ENCODE peak calls at places on chromosomes 2 and 18, in six cellular contexts. U is K562; G is EL; X is iris pigment epithelial cell; E is stimulated activated CD8-positive, alpha-beta memory T cell treated with anti-CD3 and anti-CD28 coated beads, Interleukin-12 subunit alpha, Interleukin-12 subunit beta, amount 100 ng/mL, for 4 hours; J is AG10803. Q is an unnamed sample.
A peak's percentile ranks its signal among the peaks of the same experiment; 100 is the strongest.

GRCh38 chr18:2083691-2084090 is 487.6 kb downstream of the METTL4 start:
- DNase-seq in U (no peak), G (no peak), X (peak; percentile 8), E (no peak), J (no peak), Q (no peak)

GRCh38 chr2:231929961-231930600 is 3.9 kb upstream of the NPPC start:
- DNase-seq in U (peak; percentile 75), G (no peak), X (no peak), E (no peak), J (peak; percentile 22), Q (no peak)

GRCh38 chr2:191636586-191636985 is 41.4 kb upstream of the NABP1 start:
- DNase-seq in U (no peak), G (no peak), X (no peak), E (no peak), J (no peak), Q (no peak)

GRCh38 chr2:72515696-72516095 is 310.1 kb downstream of the EXOC6B start:
- DNase-seq in U (no peak), G (peak; percentile 29), X (peak; percentile 8), E (no peak), J (peak; percentile 13), Q (no peak)

GRCh38 chr2:203018181-203018580 is 3.5 kb downstream of the NBEAL1 start:
- DNase-seq in U (no peak), G (no peak), X (peak; percentile 44), E (no peak), J (peak; percentile 25), Q (no peak)

GRCh38 chr2:226758886-226759660 is 40.5 kb downstream of the IRS1 start:
- DNase-seq in U (no peak), G (peak; percentile 77), X (peak; percentile 87), E (no peak), J (peak; percentile 81), Q (no peak)

GRCh38 chr2:26465981-26466471 is 11.9 kb downstream of the OTOF start:
- DNase-seq in U (no peak), G (no peak), X (no peak), E (no peak), J (no peak), Q (no peak)

GRCh38 chr2:160516547-160517365 is 23.1 kb upstream of the RBMS1 start:
- DNase-seq in U (no peak), G (peak; percentile 21), X (peak; percentile 68), E (no peak), J (peak; percentile 36), Q (no peak)

GRCh38 chr18:77061291-77061945 is 71.2 kb downstream of the MBP start:
- DNase-seq in U (no peak), G (peak; percentile 15), X (peak; percentile 79), E (no peak), J (no peak), Q (no peak)

GRCh38 chr2:99682280-99683060 is 192.7 kb upstream of the REV1 start:
- DNase-seq in U (no peak), G (peak; percentile 78), X (peak; percentile 31), E (no peak), J (peak; percentile 82), Q (no peak)

GRCh38 chr2:126797622-126798275 is 100.9 kb upstream of the TEX51 start:
- DNase-seq in U (no peak), G (no peak), X (no peak), E (no peak), J (no peak), Q (no peak)

GRCh38 chr18:22838639-22839487 is 94.3 kb upstream of the RBBP8 start:
- DNase-seq in U (no peak), G (no peak), X (no peak), E (no peak), J (no peak), Q (no peak)

GRCh38 chr18:77316641-77317040 is 67.0 kb downstream of the GALR1 start:
- DNase-seq in U (no peak), G (no peak), X (peak; percentile 6), E (no peak), J (peak; percentile 6), Q (no peak)

GRCh38 chr2:188892632-188893031 is 81.5 kb upstream of the COL3A1 start:
- DNase-seq in U (no peak), G (no peak), X (peak; percentile 22), E (no peak), J (no peak), Q (no peak)

GRCh38 chr2:38439226-38439612 is 62.1 kb upstream of the ATL2 start:
- DNase-seq in U (no peak), G (no peak), X (no peak), E (no peak), J (no peak), Q (no peak)

GRCh38 chr18:35661483-35662146 is 80.1 kb downstream of the GALNT1 start:
- DNase-seq in U (no peak), G (no peak), X (no peak), E (no peak), J (no peak), Q (no peak)